ENCODE peak calls at places on chromosomes 6 and 20, in four cellular contexts. One of them, this sample, is unnamed.

GRCh38 chr6:82084324-82084920 is 163.1 kb downstream of the IBTK start:
- DNase-seq in HepG2: peak
- DNase-seq in K562: no peak
- DNase-seq in WTC11: no peak
- DNase-seq in this sample: no peak

GRCh38 chr20:47664068-47664437 is 121.2 kb downstream of the SULF2 start:
- DNase-seq in HepG2: no peak
- DNase-seq in K562: no peak
- DNase-seq in WTC11: no peak
- DNase-seq in this sample: no peak

GRCh38 chr20:32674362-32674789 is 635 bp upstream of the C20orf203 start:
- DNase-seq in HepG2: peak
- DNase-seq in K562: peak
- DNase-seq in WTC11: peak
- DNase-seq in this sample: peak

GRCh38 chr6:156131221-156131903 is 645.8 kb upstream of the ARID1B start:
- DNase-seq in K562: no peak
- DNase-seq in WTC11: no peak
- DNase-seq in HepG2: no peak
- DNase-seq in this sample: no peak

GRCh38 chr6:39416728-39417127 is 94.2 kb upstream of the KCNK16 start:
- DNase-seq in K562: no peak
- DNase-seq in WTC11: no peak
- DNase-seq in HepG2: no peak
- DNase-seq in this sample: no peak

GRCh38 chr6:149642829-149643580 is 5.5 kb downstream of the KATNA1 start:
- DNase-seq in WTC11: no peak
- DNase-seq in K562: no peak
- DNase-seq in HepG2: no peak
- DNase-seq in this sample: no peak

GRCh38 chr20:44909872-44910689 is at the start of gene PABPC1L:
- DNase-seq in HepG2: peak
- DNase-seq in K562: peak
- DNase-seq in WTC11: peak
- DNase-seq in this sample: peak

GRCh38 chr6:98467902-98468301 is 366.5 kb upstream of the POU3F2 start:
- DNase-seq in K562: no peak
- DNase-seq in HepG2: no peak
- DNase-seq in WTC11: no peak
- DNase-seq in this sample: no peak

GRCh38 chr20:46559685-46560440 is 9.4 kb upstream of the OCSTAMP start:
- DNase-seq in WTC11: no peak
- DNase-seq in K562: no peak
- DNase-seq in HepG2: peak
- DNase-seq in this sample: no peak

GRCh38 chr20:1676650-1677049 is 19.1 kb upstream of the SIRPG start:
- DNase-seq in K562: no peak
- DNase-seq in HepG2: no peak
- DNase-seq in WTC11: no peak
- DNase-seq in this sample: no peak

GRCh38 chr6:49468042-49468441 is 4.9 kb downstream of the CENPQ start:
- DNase-seq in K562: no peak
- DNase-seq in WTC11: no peak
- DNase-seq in HepG2: no peak
- DNase-seq in this sample: no peak

GRCh38 chr6:119552016-119552415 is 202.5 kb upstream of the MAN1A1 start:
- DNase-seq in WTC11: no peak
- DNase-seq in HepG2: no peak
- DNase-seq in K562: no peak
- DNase-seq in this sample: no peak

GRCh38 chr6:129938242-129939020 is 77.3 kb upstream of the TMEM244 start:
- DNase-seq in K562: no peak
- DNase-seq in HepG2: no peak
- DNase-seq in WTC11: no peak
- DNase-seq in this sample: no peak

GRCh38 chr6:91653324-91653723 is 1066.5 kb upstream of the MAP3K7 start:
- DNase-seq in K562: no peak
- DNase-seq in HepG2: no peak
- DNase-seq in WTC11: no peak
- DNase-seq in this sample: no peak

GRCh38 chr20:5168582-5169396 is 42.0 kb downstream of the CDS2 start:
- DNase-seq in K562: no peak
- DNase-seq in WTC11: peak
- DNase-seq in HepG2: no peak
- DNase-seq in this sample: no peak

GRCh38 chr6:142868917-142869316 is 76.1 kb downstream of the HIVEP2 start:
- DNase-seq in HepG2: peak
- DNase-seq in WTC11: no peak
- DNase-seq in K562: no peak
- DNase-seq in this sample: no peak

GRCh38 chr6:142870787-142871371 is 74.1 kb downstream of the HIVEP2 start:
- DNase-seq in HepG2: no peak
- DNase-seq in K562: no peak
- DNase-seq in WTC11: no peak
- DNase-seq in this sample: no peak

GRCh38 chr6:142874676-142875075 is 70.3 kb downstream of the HIVEP2 start:
- DNase-seq in WTC11: no peak
- DNase-seq in K562: peak
- DNase-seq in HepG2: peak
- DNase-seq in this sample: no peak

GRCh38 chr6:142871910-142872331 is 73.1 kb downstream of the HIVEP2 start:
- DNase-seq in HepG2: peak
- DNase-seq in K562: no peak
- DNase-seq in WTC11: no peak
- DNase-seq in this sample: no peak

DNA sequence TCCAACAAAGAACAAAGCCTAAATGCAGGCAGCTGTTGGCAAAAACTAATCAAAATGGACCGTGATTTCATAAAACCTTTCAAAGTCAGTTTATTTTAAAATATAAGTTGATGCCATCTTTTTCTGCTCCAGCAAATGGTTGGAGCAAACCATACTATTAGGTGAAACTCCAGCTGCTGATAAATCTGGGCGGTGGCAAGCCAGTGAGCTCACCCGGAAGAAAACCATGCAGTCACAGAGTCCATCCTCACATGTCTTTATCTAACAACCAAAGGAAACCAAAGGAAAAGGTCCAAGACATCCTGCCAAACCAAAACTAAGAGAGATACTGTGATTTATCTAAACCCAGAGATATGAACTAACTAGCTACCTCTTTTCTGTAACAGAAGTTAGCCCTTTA is 72.6 kb downstream of the HIVEP2 start:
- DNase-seq in K562: no peak
- DNase-seq in HepG2: no peak
- DNase-seq in WTC11: no peak
- DNase-seq in this sample: no peak
- TF ChIP-seq ELF4 in K562: no peak
- TF ChIP-seq ELF4 in HepG2: no peak
- TF ChIP-seq ELF4 in WTC11: no peak
- TF ChIP-seq ELF4 in this sample: no peak

GRCh38 chr6:11763460-11764249 is 14.9 kb downstream of the ADTRP start:
- DNase-seq in K562: no peak
- DNase-seq in HepG2: no peak
- DNase-seq in WTC11: no peak
- DNase-seq in this sample: no peak
- TF ChIP-seq ELF4 in K562: no peak
- TF ChIP-seq ELF4 in HepG2: no peak
- TF ChIP-seq ELF4 in WTC11: no peak
- TF ChIP-seq ELF4 in this sample: no peak

GRCh38 chr6:148470606-148471299 is 128.1 kb downstream of the SASH1 start:
- DNase-seq in WTC11: no peak
- DNase-seq in K562: no peak
- DNase-seq in HepG2: no peak
- DNase-seq in this sample: no peak
- TF ChIP-seq ELF4 in WTC11: no peak
- TF ChIP-seq ELF4 in K562: no peak
- TF ChIP-seq ELF4 in HepG2: no peak
- TF ChIP-seq ELF4 in this sample: no peak

DNA sequence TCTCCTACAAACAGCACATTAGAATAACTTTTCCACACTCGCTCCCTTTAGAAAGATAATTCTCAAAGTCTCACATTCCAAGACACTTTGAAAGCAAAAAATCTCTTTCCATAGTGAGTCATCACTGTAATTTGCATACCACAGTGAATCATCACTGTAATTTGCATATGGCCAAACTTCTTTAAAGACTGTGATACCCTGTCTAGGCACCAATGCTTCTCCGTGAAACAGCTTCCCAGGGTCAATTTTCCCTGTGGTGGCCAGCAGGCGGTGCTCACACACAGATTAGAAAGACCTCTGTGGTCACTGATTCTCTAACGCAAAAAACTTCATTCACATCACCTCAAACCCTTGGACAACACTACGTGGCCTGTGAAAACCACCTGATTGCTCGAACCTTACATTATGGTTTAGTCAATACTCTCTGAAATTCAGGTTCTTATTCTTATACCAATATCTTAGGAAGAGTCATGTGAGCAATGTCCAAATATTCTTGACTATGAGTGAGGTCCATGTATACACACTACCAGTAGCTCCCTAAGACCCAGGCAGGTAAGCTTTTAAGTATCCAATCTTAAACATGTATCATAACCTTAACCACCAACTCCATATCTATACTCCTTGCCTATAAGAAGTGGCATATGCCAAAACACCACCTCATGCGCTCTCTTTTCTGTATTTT is 78.5 kb upstream of the PHACTR1 start:
- DNase-seq in HepG2: peak
- DNase-seq in WTC11: peak
- DNase-seq in K562: peak
- DNase-seq in this sample: peak
- TF ChIP-seq ELF4 in HepG2: no peak
- TF ChIP-seq ELF4 in WTC11: no peak
- TF ChIP-seq ELF4 in K562: no peak
- TF ChIP-seq ELF4 in this sample: no peak

DNA sequence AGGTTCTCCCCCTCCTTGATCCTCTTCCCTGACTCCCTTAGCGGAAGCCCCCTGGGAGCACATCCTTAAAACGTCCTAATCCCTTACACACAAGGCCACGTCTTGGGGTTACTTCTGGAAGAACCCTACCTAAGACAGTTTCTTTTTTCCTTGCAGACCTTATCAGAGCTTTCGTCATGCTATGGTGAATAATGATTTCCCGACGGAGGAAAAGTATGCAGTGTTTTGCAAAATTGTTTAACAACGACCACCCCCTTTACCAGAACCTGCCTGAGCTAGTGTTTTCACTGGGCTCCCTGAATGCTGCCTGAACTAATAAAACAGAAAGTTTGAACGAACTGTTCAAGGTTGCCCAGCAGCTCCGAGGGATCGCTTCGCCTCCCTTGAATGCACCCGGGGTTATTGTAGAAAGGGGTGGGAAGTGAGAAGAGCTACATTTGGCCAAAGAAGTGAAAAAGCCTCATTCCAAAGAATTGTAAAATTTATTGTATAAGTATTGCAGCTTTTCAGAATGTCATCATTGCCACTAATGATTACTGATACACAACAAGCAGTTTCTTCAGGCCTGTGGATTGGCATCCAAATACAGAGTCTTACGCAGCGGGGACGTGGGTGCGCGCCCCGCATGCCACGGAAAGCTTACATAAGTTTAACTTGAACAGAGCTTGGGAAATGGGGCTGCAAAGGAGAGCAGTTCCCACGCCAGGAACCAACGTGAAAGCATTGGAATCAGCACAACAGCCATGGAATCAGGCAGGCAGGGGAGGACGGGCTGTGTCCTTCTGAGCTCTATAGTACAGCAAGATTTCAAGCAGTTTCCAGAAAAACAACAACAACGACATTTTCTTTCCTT is 27.9 kb upstream of the ZBP1 start:
- DNase-seq in HepG2: no peak
- DNase-seq in K562: no peak
- DNase-seq in WTC11: no peak
- DNase-seq in this sample: no peak
- TF ChIP-seq ELF4 in HepG2: no peak
- TF ChIP-seq ELF4 in K562: no peak
- TF ChIP-seq ELF4 in WTC11: no peak
- TF ChIP-seq ELF4 in this sample: no peak

GRCh38 chr6:143060806-143061596 is at the start of gene AIG1:
- DNase-seq in K562: no peak
- DNase-seq in WTC11: peak
- DNase-seq in HepG2: no peak
- DNase-seq in this sample: no peak
- TF ChIP-seq ELF4 in K562: peak
- TF ChIP-seq ELF4 in WTC11: no peak
- TF ChIP-seq ELF4 in HepG2: peak
- TF ChIP-seq ELF4 in this sample: no peak

DNA sequence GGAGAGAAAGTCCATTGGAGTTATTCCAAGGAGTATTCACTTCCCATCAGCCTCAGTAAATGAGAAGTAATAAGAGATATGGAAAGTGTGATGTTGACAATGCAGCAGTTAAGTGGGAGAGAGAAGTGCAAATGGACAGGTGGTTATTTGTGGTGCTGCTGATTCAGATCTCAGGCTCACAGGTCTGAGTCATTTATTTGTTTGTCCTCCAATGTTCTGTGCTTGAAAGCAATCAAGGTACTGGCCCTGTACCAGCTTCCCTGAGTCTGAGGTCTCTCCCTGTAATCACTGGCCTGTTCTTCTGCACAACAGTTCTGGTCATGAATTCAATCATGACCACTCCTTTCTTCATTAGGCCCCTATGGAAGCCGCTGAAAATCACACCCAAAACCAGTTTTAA is 827.7 kb downstream of the MAFB start:
- DNase-seq in K562: no peak
- DNase-seq in WTC11: no peak
- DNase-seq in HepG2: no peak
- DNase-seq in this sample: no peak
- TF ChIP-seq ELF4 in K562: no peak
- TF ChIP-seq ELF4 in WTC11: no peak
- TF ChIP-seq ELF4 in HepG2: no peak
- TF ChIP-seq ELF4 in this sample: no peak

DNA sequence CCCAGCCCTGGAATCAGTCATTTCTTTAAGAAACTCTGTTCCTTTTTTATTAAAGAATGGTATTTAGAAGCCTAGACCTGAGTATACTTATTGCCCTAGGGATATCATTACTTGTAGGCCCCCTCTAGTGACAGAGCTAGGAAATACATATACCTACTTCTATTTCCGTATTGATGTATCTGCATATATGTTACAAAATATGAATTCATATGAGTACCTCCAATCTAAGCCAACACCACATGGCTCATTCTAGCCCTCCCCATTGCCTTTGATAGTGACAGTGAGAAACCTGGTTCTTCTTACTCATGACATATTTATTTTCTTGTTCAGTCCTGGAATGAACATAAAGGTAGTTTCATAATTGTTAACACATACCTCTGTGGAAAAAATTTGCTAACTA is 137.2 kb downstream of the FARS2 start:
- DNase-seq in WTC11: no peak
- DNase-seq in HepG2: peak
- DNase-seq in K562: peak
- DNase-seq in this sample: peak
- TF ChIP-seq ELF4 in WTC11: no peak
- TF ChIP-seq ELF4 in HepG2: no peak
- TF ChIP-seq ELF4 in K562: no peak
- TF ChIP-seq ELF4 in this sample: no peak

This sample was measured in HEK293T.